ENCODE peak calls at places on chromosomes 2 and 18, in five cellular contexts. One of them, this sample, is unnamed.

GRCh38 chr2:110978871-110979833 is 141.6 kb upstream of the BCL2L11 start:
- DNase-seq in psoas muscle: no peak
- DNase-seq in left ventricle myocardium inferior: no peak
- DNase-seq in K562: no peak
- DNase-seq in esophagus squamous epithelium: no peak
- DNase-seq in this sample: no peak

GRCh38 chr2:88919087-88919738 is 227.7 kb downstream of the RPIA start:
- DNase-seq in psoas muscle: no peak
- DNase-seq in left ventricle myocardium inferior: no peak
- DNase-seq in esophagus squamous epithelium: no peak
- DNase-seq in K562: peak; percentile 17
- DNase-seq in this sample: peak; percentile 14

GRCh38 chr2:233061007-233061590 is 957 bp downstream of the INPP5D start:
- DNase-seq in left ventricle myocardium inferior: no peak
- DNase-seq in K562: no peak
- DNase-seq in esophagus squamous epithelium: no peak
- DNase-seq in psoas muscle: no peak
- DNase-seq in this sample: no peak

GRCh38 chr2:210539578-210540416 is 16.6 kb upstream of the CPS1 start:
- DNase-seq in left ventricle myocardium inferior: no peak
- DNase-seq in K562: no peak
- DNase-seq in esophagus squamous epithelium: no peak
- DNase-seq in psoas muscle: no peak
- DNase-seq in this sample: no peak

GRCh38 chr2:42229949-42230348 is 60.8 kb downstream of the EML4 start:
- DNase-seq in psoas muscle: no peak
- DNase-seq in esophagus squamous epithelium: no peak
- DNase-seq in left ventricle myocardium inferior: no peak
- DNase-seq in K562: no peak
- DNase-seq in this sample: no peak

GRCh38 chr2:182186132-182186735 is 200.6 kb downstream of the PPP1R1C start:
- DNase-seq in psoas muscle: no peak
- DNase-seq in left ventricle myocardium inferior: no peak
- DNase-seq in K562: peak; percentile 14
- DNase-seq in esophagus squamous epithelium: no peak
- DNase-seq in this sample: no peak

GRCh38 chr2:21043744-21044532 is at the start of gene APOB:
- DNase-seq in K562: no peak
- DNase-seq in left ventricle myocardium inferior: peak; percentile 16
- DNase-seq in esophagus squamous epithelium: no peak
- DNase-seq in psoas muscle: peak; percentile 16
- DNase-seq in this sample: peak; percentile 29

GRCh38 chr2:112073875-112074274 is 18.8 kb downstream of the TMEM87B start:
- DNase-seq in esophagus squamous epithelium: no peak
- DNase-seq in K562: no peak
- DNase-seq in left ventricle myocardium inferior: no peak
- DNase-seq in psoas muscle: no peak
- DNase-seq in this sample: no peak

GRCh38 chr2:112163541-112163981 is 25.4 kb downstream of the FBLN7 start:
- DNase-seq in K562: no peak
- DNase-seq in esophagus squamous epithelium: no peak
- DNase-seq in left ventricle myocardium inferior: no peak
- DNase-seq in psoas muscle: no peak
- DNase-seq in this sample: no peak

GRCh38 chr18:32317651-32318050 is 127.8 kb downstream of the MEP1B start:
- DNase-seq in psoas muscle: no peak
- DNase-seq in left ventricle myocardium inferior: no peak
- DNase-seq in esophagus squamous epithelium: no peak
- DNase-seq in K562: no peak
- DNase-seq in this sample: no peak

GRCh38 chr18:25244170-25244569 is 107.8 kb downstream of the ZNF521 start:
- DNase-seq in K562: no peak
- DNase-seq in psoas muscle: no peak
- DNase-seq in esophagus squamous epithelium: no peak
- DNase-seq in left ventricle myocardium inferior: no peak
- DNase-seq in this sample: no peak

GRCh38 chr2:237883951-237884392 is 24.5 kb downstream of the RAMP1 start:
- DNase-seq in esophagus squamous epithelium: no peak
- DNase-seq in K562: no peak
- DNase-seq in psoas muscle: no peak
- DNase-seq in left ventricle myocardium inferior: no peak
- DNase-seq in this sample: no peak

GRCh38 chr2:160132761-160133160 is 67.3 kb downstream of the ITGB6 start:
- DNase-seq in esophagus squamous epithelium: no peak
- DNase-seq in psoas muscle: no peak
- DNase-seq in left ventricle myocardium inferior: no peak
- DNase-seq in K562: no peak
- DNase-seq in this sample: no peak

GRCh38 chr2:196225213-196225612 is 53.8 kb upstream of the STK17B start:
- DNase-seq in left ventricle myocardium inferior: no peak
- DNase-seq in psoas muscle: no peak
- DNase-seq in K562: no peak
- DNase-seq in esophagus squamous epithelium: no peak
- DNase-seq in this sample: no peak

GRCh38 chr18:24397131-24397693 is 412 bp downstream of the OSBPL1A start:
- DNase-seq in esophagus squamous epithelium: peak; percentile 2
- DNase-seq in psoas muscle: no peak
- DNase-seq in left ventricle myocardium inferior: no peak
- DNase-seq in K562: no peak
- DNase-seq in this sample: peak; percentile 73

GRCh38 chr2:224083631-224084030 is 44.5 kb upstream of the SERPINE2 start:
- DNase-seq in K562: no peak
- DNase-seq in left ventricle myocardium inferior: no peak
- DNase-seq in esophagus squamous epithelium: no peak
- DNase-seq in psoas muscle: no peak
- DNase-seq in this sample: no peak

GRCh38 chr18:13443546-13443945 is 225.0 kb downstream of the LDLRAD4 start:
- DNase-seq in left ventricle myocardium inferior: no peak
- DNase-seq in psoas muscle: no peak
- DNase-seq in esophagus squamous epithelium: no peak
- DNase-seq in K562: no peak
- DNase-seq in this sample: no peak

GRCh38 chr2:128451084-128451483 is 132.4 kb upstream of the HS6ST1 start:
- DNase-seq in K562: no peak
- DNase-seq in psoas muscle: no peak
- DNase-seq in esophagus squamous epithelium: no peak
- DNase-seq in left ventricle myocardium inferior: no peak
- DNase-seq in this sample: no peak

GRCh38 chr2:27133195-27133875 is 1.1 kb downstream of the PREB start:
- DNase-seq in esophagus squamous epithelium: no peak
- DNase-seq in psoas muscle: peak; percentile 41
- DNase-seq in left ventricle myocardium inferior: no peak
- DNase-seq in K562: no peak
- DNase-seq in this sample: peak; percentile 42

GRCh38 chr18:56739731-56740130 is 88.6 kb downstream of the WDR7 start:
- DNase-seq in psoas muscle: no peak
- DNase-seq in esophagus squamous epithelium: no peak
- DNase-seq in K562: no peak
- DNase-seq in left ventricle myocardium inferior: no peak
- DNase-seq in this sample: no peak

GRCh38 chr2:241507430-241508239 is 749 bp downstream of the STK25 start:
- DNase-seq in psoas muscle: peak; percentile 68
- DNase-seq in left ventricle myocardium inferior: peak; percentile 31
- DNase-seq in esophagus squamous epithelium: no peak
- DNase-seq in K562: peak; percentile 50
- DNase-seq in this sample: peak; percentile 61

GRCh38 chr2:22579341-22579740 is 805.6 kb upstream of the KLHL29 start:
- DNase-seq in left ventricle myocardium inferior: no peak
- DNase-seq in esophagus squamous epithelium: no peak
- DNase-seq in psoas muscle: no peak
- DNase-seq in K562: no peak
- DNase-seq in this sample: no peak

GRCh38 chr2:237695201-237695780 is 67.9 kb downstream of the LRRFIP1 start:
- DNase-seq in K562: peak; percentile 38
- DNase-seq in left ventricle myocardium inferior: no peak
- DNase-seq in esophagus squamous epithelium: no peak
- DNase-seq in psoas muscle: no peak
- DNase-seq in this sample: no peak

GRCh38 chr2:130300258-130300969 is 42.3 kb upstream of the IMP4 start:
- DNase-seq in left ventricle myocardium inferior: no peak
- DNase-seq in K562: no peak
- DNase-seq in esophagus squamous epithelium: no peak
- DNase-seq in psoas muscle: no peak
- DNase-seq in this sample: no peak

GRCh38 chr2:72141032-72141645 is 6.5 kb downstream of the CYP26B1 start:
- DNase-seq in psoas muscle: no peak
- DNase-seq in left ventricle myocardium inferior: peak; percentile 9
- DNase-seq in K562: no peak
- DNase-seq in esophagus squamous epithelium: no peak
- DNase-seq in this sample: no peak

GRCh38 chr2:2574401-2575184 is 243.5 kb upstream of the MYT1L start:
- DNase-seq in esophagus squamous epithelium: no peak
- DNase-seq in K562: no peak
- DNase-seq in left ventricle myocardium inferior: no peak
- DNase-seq in psoas muscle: no peak
- DNase-seq in this sample: no peak

GRCh38 chr2:49619804-49620203 is 465.5 kb upstream of the FSHR start:
- DNase-seq in K562: no peak
- DNase-seq in psoas muscle: no peak
- DNase-seq in esophagus squamous epithelium: no peak
- DNase-seq in left ventricle myocardium inferior: no peak
- DNase-seq in this sample: no peak

DNA sequence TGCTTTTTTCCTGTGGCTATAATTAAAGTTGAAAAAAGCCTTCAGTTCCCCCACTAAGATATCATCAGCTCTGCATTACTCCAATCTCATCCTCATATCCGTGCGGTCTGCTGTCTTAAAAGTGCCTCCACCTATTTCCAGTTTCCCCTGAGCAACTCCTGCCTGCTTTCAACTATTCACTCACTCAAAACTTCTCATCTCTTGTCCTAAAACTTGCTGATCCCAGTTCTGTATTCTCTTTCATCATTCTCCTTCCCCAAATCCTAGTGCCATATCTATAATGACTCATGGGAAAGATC is 20.0 kb downstream of the ACVR1 start:
- DNase-seq in K562: no peak
- DNase-seq in psoas muscle: no peak
- DNase-seq in esophagus squamous epithelium: no peak
- DNase-seq in left ventricle myocardium inferior: no peak
- DNase-seq in this sample: no peak
- TF ChIP-seq CTCF in K562: no peak
- TF ChIP-seq CTCF in psoas muscle: no peak
- TF ChIP-seq CTCF in esophagus squamous epithelium: no peak
- TF ChIP-seq CTCF in left ventricle myocardium inferior: no peak
- TF ChIP-seq CTCF in this sample: no peak

DNA sequence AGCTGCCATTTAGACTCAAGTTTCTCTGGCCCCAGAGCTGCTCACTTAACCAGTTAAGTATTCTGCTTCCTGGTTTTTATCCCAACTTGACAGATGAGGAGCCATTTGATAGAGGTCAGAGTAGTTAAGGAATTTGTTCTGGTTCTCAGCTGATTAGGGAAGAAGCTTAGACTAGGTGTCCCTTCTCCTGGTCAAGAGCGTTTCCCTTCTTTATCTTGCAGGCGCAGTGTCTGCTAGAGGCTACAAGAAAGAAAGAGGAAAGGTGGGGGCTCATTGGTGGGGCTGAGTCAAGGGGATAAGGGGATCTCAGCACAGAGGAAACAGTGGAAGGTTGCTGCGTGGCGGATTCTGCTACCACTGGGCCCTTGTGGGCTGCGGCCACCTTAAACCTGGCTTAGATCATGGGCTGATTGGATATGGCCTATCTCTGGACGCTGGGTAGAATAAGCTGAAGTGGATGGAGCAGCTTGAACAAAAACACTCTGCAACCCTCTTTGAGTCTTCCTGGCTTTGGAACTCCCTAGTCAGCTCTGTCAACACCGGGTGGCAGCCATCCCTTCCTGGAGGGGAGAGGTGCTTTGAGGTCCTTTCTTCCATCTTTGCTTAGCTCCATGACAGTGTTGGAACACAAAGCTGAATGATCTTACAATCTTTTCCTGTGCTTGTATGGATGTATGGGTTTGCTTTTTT is 70.8 kb downstream of the QPCT start:
- DNase-seq in esophagus squamous epithelium: no peak
- DNase-seq in psoas muscle: no peak
- DNase-seq in K562: peak; percentile 67
- DNase-seq in left ventricle myocardium inferior: no peak
- DNase-seq in this sample: no peak
- TF ChIP-seq CTCF in esophagus squamous epithelium: no peak
- TF ChIP-seq CTCF in psoas muscle: no peak
- TF ChIP-seq CTCF in K562: no peak
- TF ChIP-seq CTCF in left ventricle myocardium inferior: no peak
- TF ChIP-seq CTCF in this sample: no peak

GRCh38 chr2:55555977-55556376 is 36.5 kb downstream of the CFAP36 start:
- DNase-seq in K562: no peak
- DNase-seq in esophagus squamous epithelium: no peak
- DNase-seq in left ventricle myocardium inferior: no peak
- DNase-seq in psoas muscle: no peak
- DNase-seq in this sample: no peak

GRCh38 chr2:55553321-55553720 is 33.8 kb downstream of the CFAP36 start:
- DNase-seq in esophagus squamous epithelium: no peak
- DNase-seq in psoas muscle: no peak
- DNase-seq in K562: no peak
- DNase-seq in left ventricle myocardium inferior: no peak
- DNase-seq in this sample: no peak

GRCh38 chr2:55550368-55551102 is 31.0 kb downstream of the CFAP36 start:
- DNase-seq in left ventricle myocardium inferior: no peak
- DNase-seq in K562: no peak
- DNase-seq in psoas muscle: no peak
- DNase-seq in esophagus squamous epithelium: no peak
- DNase-seq in this sample: no peak
- TF ChIP-seq CTCF in left ventricle myocardium inferior: no peak
- TF ChIP-seq CTCF in K562: no peak
- TF ChIP-seq CTCF in psoas muscle: no peak
- TF ChIP-seq CTCF in esophagus squamous epithelium: no peak
- TF ChIP-seq CTCF in this sample: no peak

DNA sequence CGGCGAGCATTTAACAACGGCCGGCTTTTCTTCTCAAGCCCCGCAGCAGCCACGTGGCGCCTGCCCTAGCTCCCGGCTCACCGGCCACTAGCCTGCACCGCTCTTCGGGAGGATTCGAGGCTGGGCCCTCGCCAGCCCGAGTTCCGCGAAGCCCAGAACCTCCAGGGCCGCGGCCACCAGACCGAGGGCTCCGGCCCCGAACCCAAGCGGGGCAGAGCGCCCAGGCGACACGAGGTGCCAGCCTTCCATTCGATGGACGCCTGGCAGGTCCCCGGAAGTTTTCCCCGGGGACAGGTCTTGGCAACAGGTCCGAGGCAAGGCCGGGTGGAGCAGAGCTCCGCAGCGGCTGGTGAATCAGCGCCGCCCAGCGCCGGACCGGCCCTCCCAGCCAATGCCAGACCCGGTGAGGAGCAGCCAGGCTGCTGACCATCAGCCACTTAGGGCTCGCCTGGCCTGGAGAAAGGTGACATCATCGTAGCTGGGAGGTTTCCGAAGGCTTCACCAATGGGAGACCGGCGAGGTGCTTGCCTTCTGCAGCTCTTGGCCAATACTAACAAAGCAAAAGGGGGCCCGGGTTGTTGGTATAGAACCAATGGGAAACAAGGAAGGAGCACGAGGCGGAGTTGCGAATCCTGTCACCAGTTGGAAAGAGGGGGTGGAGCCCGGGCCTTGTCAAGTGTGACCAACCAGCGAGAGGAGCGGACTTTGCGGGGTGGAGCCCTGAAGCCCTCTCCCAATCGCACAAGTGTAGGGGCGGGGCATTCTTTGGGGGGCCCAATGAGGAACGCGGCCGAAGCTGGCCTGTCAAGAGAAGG is 467 bp upstream of the MXD1 start:
- DNase-seq in esophagus squamous epithelium: peak; percentile 100
- DNase-seq in K562: peak; percentile 98
- DNase-seq in left ventricle myocardium inferior: peak; percentile 100
- DNase-seq in psoas muscle: peak; percentile 100
- DNase-seq in this sample: peak; percentile 100
- TF ChIP-seq CTCF in esophagus squamous epithelium: peak; percentile 6
- TF ChIP-seq CTCF in K562: peak; percentile 61
- TF ChIP-seq CTCF in left ventricle myocardium inferior: no peak
- TF ChIP-seq CTCF in psoas muscle: no peak
- TF ChIP-seq CTCF in this sample: no peak

GRCh38 chr2:53515435-53516332 is 251.9 kb upstream of the CHAC2 start:
- DNase-seq in psoas muscle: no peak
- DNase-seq in K562: no peak
- DNase-seq in esophagus squamous epithelium: no peak
- DNase-seq in left ventricle myocardium inferior: no peak
- DNase-seq in this sample: peak; percentile 62
- TF ChIP-seq CTCF in psoas muscle: no peak
- TF ChIP-seq CTCF in K562: no peak
- TF ChIP-seq CTCF in esophagus squamous epithelium: no peak
- TF ChIP-seq CTCF in left ventricle myocardium inferior: peak; percentile 16
- TF ChIP-seq CTCF in this sample: no peak

This sample was measured in body of pancreas.